ENCODE peak calls at places on chromosomes 5 and 9, in seven cellular contexts. One of them, this sample, is unnamed.

GRCh38 chr5:139709587-139710369 is 61.6 kb downstream of the CXXC5 start:
- DNase-seq in GM03348: no peak
- DNase-seq in HEK293T: no peak
- DNase-seq in astrocyte of the spinal cord: peak
- DNase-seq in stomach: no peak
- DNase-seq in glomerular endothelial cell: no peak
- DNase-seq in stimulated activated CD4-positive, alpha-beta T cell treated with anti-CD3 and anti-CD28 coated beads, Interleukin-4, amount 100 ng/mL, for 4 hours: peak
- DNase-seq in this sample: no peak

GRCh38 chr9:109974143-109974917 is 194.3 kb downstream of the PALM2AKAP2 start:
- DNase-seq in HEK293T: no peak
- DNase-seq in stimulated activated CD4-positive, alpha-beta T cell treated with anti-CD3 and anti-CD28 coated beads, Interleukin-4, amount 100 ng/mL, for 4 hours: peak
- DNase-seq in glomerular endothelial cell: no peak
- DNase-seq in stomach: peak
- DNase-seq in GM03348: no peak
- DNase-seq in astrocyte of the spinal cord: no peak
- DNase-seq in this sample: peak

GRCh38 chr5:150159741-150160179 is 4.1 kb upstream of the PDGFRB start:
- DNase-seq in stomach: no peak
- DNase-seq in glomerular endothelial cell: no peak
- DNase-seq in stimulated activated CD4-positive, alpha-beta T cell treated with anti-CD3 and anti-CD28 coated beads, Interleukin-4, amount 100 ng/mL, for 4 hours: no peak
- DNase-seq in GM03348: peak
- DNase-seq in astrocyte of the spinal cord: peak
- DNase-seq in HEK293T: no peak
- DNase-seq in this sample: no peak

GRCh38 chr9:113409481-113409880 is 994 bp downstream of the POLE3 start:
- DNase-seq in HEK293T: no peak
- DNase-seq in stimulated activated CD4-positive, alpha-beta T cell treated with anti-CD3 and anti-CD28 coated beads, Interleukin-4, amount 100 ng/mL, for 4 hours: no peak
- DNase-seq in stomach: no peak
- DNase-seq in astrocyte of the spinal cord: no peak
- DNase-seq in glomerular endothelial cell: no peak
- DNase-seq in GM03348: no peak
- DNase-seq in this sample: no peak

GRCh38 chr5:87164409-87164808 is 103.3 kb upstream of the RASA1 start:
- DNase-seq in stomach: no peak
- DNase-seq in glomerular endothelial cell: no peak
- DNase-seq in GM03348: no peak
- DNase-seq in HEK293T: no peak
- DNase-seq in astrocyte of the spinal cord: no peak
- DNase-seq in stimulated activated CD4-positive, alpha-beta T cell treated with anti-CD3 and anti-CD28 coated beads, Interleukin-4, amount 100 ng/mL, for 4 hours: no peak
- DNase-seq in this sample: no peak

GRCh38 chr5:113147088-113147487 is 170.5 kb downstream of the DCP2 start:
- DNase-seq in glomerular endothelial cell: no peak
- DNase-seq in HEK293T: no peak
- DNase-seq in astrocyte of the spinal cord: peak
- DNase-seq in stimulated activated CD4-positive, alpha-beta T cell treated with anti-CD3 and anti-CD28 coated beads, Interleukin-4, amount 100 ng/mL, for 4 hours: no peak
- DNase-seq in GM03348: peak
- DNase-seq in stomach: no peak
- DNase-seq in this sample: no peak

GRCh38 chr9:73684601-73685000 is 532.9 kb downstream of the ANXA1 start:
- DNase-seq in astrocyte of the spinal cord: peak
- DNase-seq in stomach: no peak
- DNase-seq in stimulated activated CD4-positive, alpha-beta T cell treated with anti-CD3 and anti-CD28 coated beads, Interleukin-4, amount 100 ng/mL, for 4 hours: no peak
- DNase-seq in glomerular endothelial cell: no peak
- DNase-seq in GM03348: no peak
- DNase-seq in HEK293T: no peak
- DNase-seq in this sample: no peak

GRCh38 chr5:103119067-103119764 is 722 bp downstream of the GIN1 start:
- DNase-seq in glomerular endothelial cell: no peak
- DNase-seq in astrocyte of the spinal cord: no peak
- DNase-seq in HEK293T: no peak
- DNase-seq in stimulated activated CD4-positive, alpha-beta T cell treated with anti-CD3 and anti-CD28 coated beads, Interleukin-4, amount 100 ng/mL, for 4 hours: no peak
- DNase-seq in stomach: no peak
- DNase-seq in GM03348: no peak
- DNase-seq in this sample: no peak

GRCh38 chr9:92729735-92730155 is 34.9 kb downstream of the BICD2 start:
- DNase-seq in stimulated activated CD4-positive, alpha-beta T cell treated with anti-CD3 and anti-CD28 coated beads, Interleukin-4, amount 100 ng/mL, for 4 hours: no peak
- DNase-seq in stomach: no peak
- DNase-seq in HEK293T: no peak
- DNase-seq in astrocyte of the spinal cord: no peak
- DNase-seq in glomerular endothelial cell: no peak
- DNase-seq in GM03348: no peak
- DNase-seq in this sample: no peak

GRCh38 chr5:14628346-14628745 is 36.2 kb upstream of the OTULIN start:
- DNase-seq in glomerular endothelial cell: no peak
- DNase-seq in astrocyte of the spinal cord: peak
- DNase-seq in stomach: no peak
- DNase-seq in GM03348: peak
- DNase-seq in HEK293T: peak
- DNase-seq in stimulated activated CD4-positive, alpha-beta T cell treated with anti-CD3 and anti-CD28 coated beads, Interleukin-4, amount 100 ng/mL, for 4 hours: peak
- DNase-seq in this sample: peak

GRCh38 chr9:121478816-121479676 is 20.6 kb downstream of the GGTA1 start:
- DNase-seq in GM03348: no peak
- DNase-seq in stomach: no peak
- DNase-seq in HEK293T: no peak
- DNase-seq in glomerular endothelial cell: no peak
- DNase-seq in stimulated activated CD4-positive, alpha-beta T cell treated with anti-CD3 and anti-CD28 coated beads, Interleukin-4, amount 100 ng/mL, for 4 hours: no peak
- DNase-seq in astrocyte of the spinal cord: no peak
- DNase-seq in this sample: no peak

GRCh38 chr5:127070243-127070642 is 3.1 kb downstream of the C5orf63 start:
- DNase-seq in GM03348: no peak
- DNase-seq in stimulated activated CD4-positive, alpha-beta T cell treated with anti-CD3 and anti-CD28 coated beads, Interleukin-4, amount 100 ng/mL, for 4 hours: no peak
- DNase-seq in HEK293T: no peak
- DNase-seq in glomerular endothelial cell: peak
- DNase-seq in stomach: no peak
- DNase-seq in astrocyte of the spinal cord: no peak
- DNase-seq in this sample: no peak

This sample was measured in activated T-helper 9 cell treated with anti-CD3 and anti-CD28 coated beads, Interleukin-2, amount 50 U/mL, for 16 hours.